ENCODE peak calls at places on chromosomes 2 and 18, in six cellular contexts. G, W, P, H, T and A are unnamed samples.

GRCh38 chr2:40809156-40809555 is 357.3 kb upstream of the SLC8A1 start:
- DNase-seq in P (no peak), H (no peak), W (no peak), T (no peak), G (no peak), A (no peak)

GRCh38 chr2:85921659-85922058 is 32.9 kb upstream of the ST3GAL5 start:
- DNase-seq in T (no peak), W (peak; percentile 42), G (no peak), P (no peak), H (no peak), A (no peak)

GRCh38 chr2:89833116-89833779 is 1141.8 kb downstream of the RPIA start:
- DNase-seq in P (no peak), W (no peak), T (no peak), G (no peak), H (peak; percentile 22), A (peak; percentile 42)

GRCh38 chr2:219483451-219484342 is 15.0 kb upstream of the GMPPA start:
- DNase-seq in G (no peak), H (no peak), W (no peak), T (no peak), P (no peak), A (no peak)

GRCh38 chr2:45904931-45905642 is 253.6 kb downstream of the PRKCE start:
- DNase-seq in W (no peak), T (no peak), H (peak; percentile 55), G (no peak), P (no peak), A (no peak)

GRCh38 chr18:75265255-75265654 is 54.7 kb downstream of the TSHZ1 start:
- DNase-seq in G (no peak), W (no peak), T (no peak), P (no peak), H (no peak), A (no peak)

GRCh38 chr2:111705711-111706323 is 178.2 kb downstream of the ANAPC1 start:
- DNase-seq in H (peak; percentile 75), G (no peak), P (peak; percentile 26), T (peak; percentile 51), W (peak; percentile 33), A (peak; percentile 96)

GRCh38 chr2:529425-529824 is 147.8 kb downstream of the TMEM18 start:
- DNase-seq in H (no peak), T (peak; percentile 73), W (peak; percentile 5), G (no peak), P (peak; percentile 1), A (peak; percentile 33)

GRCh38 chr2:134522436-134522835 is 196.4 kb downstream of the TMEM163 start:
- DNase-seq in T (no peak), G (no peak), H (no peak), P (no peak), W (no peak), A (no peak)

GRCh38 chr2:148615446-148615845 is 29.1 kb upstream of the EPC2 start:
- DNase-seq in P (no peak), G (no peak), W (no peak), T (peak; percentile 3), H (no peak), A (no peak)

GRCh38 chr2:176534798-176535479 is 265.7 kb downstream of the MTX2 start:
- DNase-seq in G (no peak), P (no peak), T (no peak), H (peak; percentile 93), W (no peak), A (no peak)

GRCh38 chr2:3728104-3729054 is 25.0 kb downstream of the DCDC2C start:
- DNase-seq in W (peak; percentile 27), T (peak; percentile 81), H (peak; percentile 36), G (no peak), P (no peak), A (peak; percentile 14)

GRCh38 chr18:58117685-58118403 is 73.8 kb downstream of the NEDD4L start:
- DNase-seq in P (no peak), W (peak; percentile 80), T (peak; percentile 75), G (no peak), H (peak; percentile 56), A (peak; percentile 88)

GRCh38 chr18:59470627-59471121 is 111.6 kb upstream of the LMAN1 start:
- DNase-seq in W (no peak), P (no peak), H (no peak), T (no peak), G (no peak), A (no peak)

GRCh38 chr2:48356701-48357322 is 173.1 kb upstream of the STON1 start:
- DNase-seq in P (peak; percentile 74), G (no peak), H (peak; percentile 38), T (peak; percentile 43), W (peak; percentile 50), A (peak; percentile 19)

GRCh38 chr18:11909597-11910026 is 1.5 kb upstream of the MPPE1 start:
- DNase-seq in G (no peak), P (no peak), W (peak; percentile 62), H (peak; percentile 59), T (peak; percentile 42), A (peak; percentile 21)

GRCh38 chr2:43114210-43114609 is 112.2 kb downstream of the ZFP36L2 start:
- DNase-seq in H (no peak), W (no peak), P (no peak), G (no peak), T (no peak), A (no peak)

GRCh38 chr2:36478332-36478738 is 119.6 kb downstream of the FEZ2 start:
- DNase-seq in P (no peak), T (peak; percentile 92), H (peak; percentile 86), G (no peak), W (peak; percentile 77), A (no peak)

GRCh38 chr2:203463176-203463797 is 71.8 kb downstream of the RAPH1 start:
- DNase-seq in W (no peak), P (no peak), T (peak; percentile 83), H (peak; percentile 59), G (no peak), A (no peak)

GRCh38 chr18:21904856-21905255 is 164.3 kb downstream of the MIB1 start:
- DNase-seq in W (no peak), H (no peak), P (no peak), T (no peak), G (no peak), A (no peak)

GRCh38 chr2:67952066-67952465 is 110.7 kb downstream of the C1D start:
- DNase-seq in G (no peak), T (no peak), H (no peak), W (no peak), P (no peak), A (no peak)

GRCh38 chr2:43749583-43749982 is 24.3 kb upstream of the DYNC2LI1 start:
- DNase-seq in T (no peak), W (no peak), G (no peak), H (no peak), P (no peak), A (no peak)

GRCh38 chr18:7923105-7923504 is 356.0 kb downstream of the PTPRM start:
- DNase-seq in H (no peak), P (no peak), W (no peak), G (no peak), T (no peak), A (no peak)

GRCh38 chr2:186256540-186256939 is 229.5 kb upstream of the ZC3H15 start:
- DNase-seq in P (no peak), H (peak; percentile 36), T (peak; percentile 80), W (peak; percentile 18), G (no peak), A (peak; percentile 54)

GRCh38 chr18:32956591-32957310 is 183.9 kb upstream of the KLHL14 start:
- DNase-seq in P (no peak), G (no peak), T (peak; percentile 80), H (peak; percentile 7), W (no peak), A (peak; percentile 11)

GRCh38 chr2:191478754-191479679 is 198.9 kb upstream of the NABP1 start:
- DNase-seq in G (peak; percentile 42), T (peak; percentile 57), W (no peak), H (peak; percentile 81), P (no peak), A (no peak)